ENCODE peak calls at places on chromosomes 1 and 21, in ten cellular contexts. E, H, I, D, L, G, T, M, W and Q are unnamed samples.

GRCh38 chr1:212712451-212713303 is 13.0 kb upstream of the BATF3 start:
- DNase-seq in H (no peak), G (no peak), D (no peak), W (no peak), M (no peak), L (no peak), T (no peak), I (peak), E (no peak), Q (peak)

GRCh38 chr1:94481473-94481933 is 60.1 kb downstream of the F3 start:
- DNase-seq in H (peak), G (peak), D (peak), W (no peak), T (no peak), M (peak), I (peak), E (no peak), L (peak), Q (peak)

GRCh38 chr21:39775816-39776215 is 30.8 kb downstream of the IGSF5 start:
- DNase-seq in W (no peak), T (no peak), I (no peak), D (no peak), G (no peak), E (no peak), H (no peak), M (no peak), L (no peak), Q (no peak)

GRCh38 chr1:223341111-223341510 is 22.9 kb downstream of the SUSD4 start:
- DNase-seq in T (peak), L (no peak), W (no peak), D (peak), M (no peak), H (no peak), E (peak), I (no peak), G (no peak), Q (no peak)

GRCh38 chr1:50976890-50977574 is 7.0 kb downstream of the CDKN2C start:
- DNase-seq in W (no peak), I (peak), T (no peak), E (no peak), H (peak), M (no peak), G (peak), L (peak), D (peak), Q (no peak)

GRCh38 chr1:194014004-194014403 is 827.6 kb upstream of the B3GALT2 start:
- DNase-seq in E (no peak), L (no peak), W (no peak), H (no peak), D (no peak), G (no peak), I (peak), T (no peak), M (no peak), Q (no peak)

GRCh38 chr1:183287191-183287675 is 101.2 kb downstream of the LAMC2 start:
- DNase-seq in W (no peak), T (peak), G (no peak), E (no peak), D (peak), I (peak), L (no peak), H (no peak), M (peak), Q (no peak)

GRCh38 chr1:180194546-180195207 is 35.4 kb upstream of the LHX4 start:
- DNase-seq in D (no peak), M (no peak), L (no peak), I (no peak), T (no peak), W (no peak), E (no peak), G (no peak), H (no peak), Q (no peak)

GRCh38 chr1:168387781-168388760 is 107.4 kb downstream of the TBX19 start:
- DNase-seq in W (no peak), G (peak), I (no peak), D (no peak), L (no peak), M (no peak), H (no peak), E (no peak), T (no peak), Q (no peak)

DNA sequence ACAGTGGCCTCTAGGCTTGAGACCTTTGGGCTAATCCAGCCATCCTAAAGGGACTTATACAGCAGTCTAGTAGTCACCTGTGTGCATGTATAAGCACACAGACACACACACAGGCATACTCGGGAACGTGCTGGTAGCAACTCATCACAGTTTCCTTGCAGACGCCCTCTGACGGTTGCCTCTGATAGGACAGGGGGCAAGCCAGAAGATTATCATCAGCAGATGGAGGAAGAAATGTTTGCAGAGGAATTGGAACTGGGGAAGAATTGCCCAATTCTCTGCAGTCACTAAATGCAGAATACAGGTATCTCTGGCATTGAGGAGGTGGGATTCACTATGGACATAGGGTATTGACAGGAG is 222.2 kb downstream of the C1orf94 start:
- DNase-seq in G (peak), M (no peak), I (no peak), H (no peak), E (no peak), L (no peak), T (no peak), W (no peak), D (no peak), Q (no peak)
- TF ChIP-seq CTCF in G (peak), M (no peak), I (no peak), H (no peak), E (peak), L (no peak), T (no peak), W (no peak), D (no peak), Q (no peak)

DNA sequence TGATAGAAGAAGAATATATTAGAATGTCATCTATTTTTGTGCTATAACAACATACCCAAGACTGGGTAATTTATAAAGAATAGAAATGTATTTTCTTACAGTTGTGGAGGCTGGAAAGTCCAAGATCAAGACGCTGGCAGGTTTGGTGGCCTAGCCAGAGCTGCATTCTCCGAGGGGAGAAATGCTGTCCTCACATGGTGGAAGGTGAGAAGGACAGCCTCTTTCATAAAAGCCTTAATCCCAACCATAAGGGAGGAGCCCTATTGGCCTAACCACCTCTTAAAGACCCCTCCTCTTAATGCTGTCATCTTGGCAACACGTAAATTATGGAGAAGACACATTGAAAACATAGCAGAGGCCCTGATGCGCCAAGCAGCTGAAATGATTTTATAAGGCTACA is 60.1 kb upstream of the KAZN start:
- DNase-seq in E (no peak), D (no peak), L (no peak), W (no peak), M (no peak), G (peak), H (no peak), T (no peak), I (no peak), Q (no peak)
- TF ChIP-seq CTCF in E (peak), D (no peak), L (no peak), W (no peak), M (no peak), G (peak), H (no peak), T (no peak), I (no peak), Q (peak)

GRCh38 chr1:22052115-22053017 is at the start of gene CDC42:
- DNase-seq in W (peak), M (peak), L (peak), I (peak), D (peak), T (peak), E (peak), G (peak), H (peak), Q (peak)
- TF ChIP-seq CTCF in W (no peak), M (no peak), L (no peak), I (no peak), D (no peak), T (no peak), E (no peak), G (no peak), H (no peak), Q (no peak)

GRCh38 chr1:243409284-243409683 is 153.4 kb downstream of the SDCCAG8 start:
- DNase-seq in E (no peak), G (peak), I (peak), T (no peak), L (peak), D (no peak), W (no peak), M (no peak), H (no peak), Q (no peak)

GRCh38 chr1:243413431-243414151 is 157.8 kb downstream of the SDCCAG8 start:
- DNase-seq in T (no peak), D (no peak), W (no peak), M (no peak), L (no peak), H (no peak), G (peak), I (no peak), E (no peak), Q (no peak)

GRCh38 chr1:243411472-243411871 is 155.6 kb downstream of the SDCCAG8 start:
- DNase-seq in H (no peak), D (no peak), T (no peak), L (no peak), M (no peak), E (no peak), I (no peak), G (no peak), W (no peak), Q (no peak)

GRCh38 chr1:243407284-243408018 is 151.6 kb downstream of the SDCCAG8 start:
- DNase-seq in T (no peak), I (peak), G (no peak), L (no peak), D (no peak), E (no peak), H (no peak), M (no peak), W (no peak), Q (peak)

DNA sequence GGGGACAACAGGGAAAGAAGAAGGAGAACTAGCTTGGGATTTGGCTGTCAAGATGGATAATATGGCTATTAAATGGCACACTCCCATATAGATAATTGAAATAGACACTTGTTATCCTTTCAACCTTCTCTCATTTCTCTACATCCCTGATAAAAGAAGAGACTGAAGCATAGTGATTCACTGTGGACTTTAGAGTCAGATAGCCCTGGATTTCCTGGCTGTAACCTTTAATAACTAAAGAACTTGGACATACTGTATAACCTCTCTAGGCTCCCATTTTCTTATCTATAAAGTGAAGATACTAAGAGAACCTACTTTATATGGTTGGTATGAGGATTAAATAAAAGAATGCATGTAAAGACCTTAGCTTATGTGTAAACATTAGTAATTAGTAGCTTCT is 152.6 kb downstream of the SDCCAG8 start:
- DNase-seq in M (no peak), T (no peak), G (no peak), H (no peak), L (no peak), W (no peak), E (no peak), I (no peak), D (no peak), Q (no peak)
- TF ChIP-seq CTCF in M (no peak), T (no peak), G (no peak), H (no peak), L (no peak), W (no peak), E (no peak), I (no peak), D (no peak), Q (no peak)